ENCODE peak calls at places on chromosomes 12 and 14, in four cellular contexts. N, B, R and A are unnamed samples.

GRCh38 chr14:74221741-74222140 is 17.5 kb upstream of the VSX2 start:
- DNase-seq in N (no peak), B (no peak), R (no peak), A (no peak)

GRCh38 chr14:55301722-55302121 is 30.5 kb downstream of the FBXO34 start:
- DNase-seq in N (peak), B (no peak), R (peak), A (peak)

GRCh38 chr12:114858388-114859146 is 174.6 kb upstream of the TBX3 start:
- DNase-seq in N (no peak), B (no peak), R (no peak), A (peak)

GRCh38 chr14:65255583-65256443 is 153.5 kb upstream of the MAX start:
- DNase-seq in N (no peak), B (no peak), R (no peak), A (peak)

GRCh38 chr12:39587247-39587646 is 32.4 kb downstream of the ABCD2 start:
- DNase-seq in N (no peak), B (no peak), R (no peak), A (peak)

GRCh38 chr14:99179506-99179905 is 92.5 kb downstream of the BCL11B start:
- DNase-seq in N (no peak), B (no peak), R (no peak), A (no peak)

GRCh38 chr14:51447411-51447810 is 204.3 kb upstream of the FRMD6 start:
- DNase-seq in N (no peak), B (no peak), R (no peak), A (no peak)

GRCh38 chr12:116123511-116124258 is 153.8 kb downstream of the MED13L start:
- DNase-seq in N (peak), B (no peak), R (peak), A (peak)

GRCh38 chr14:100025111-100025510 is 40.1 kb upstream of the EVL start:
- DNase-seq in N (peak), B (no peak), R (peak), A (peak)

DNA sequence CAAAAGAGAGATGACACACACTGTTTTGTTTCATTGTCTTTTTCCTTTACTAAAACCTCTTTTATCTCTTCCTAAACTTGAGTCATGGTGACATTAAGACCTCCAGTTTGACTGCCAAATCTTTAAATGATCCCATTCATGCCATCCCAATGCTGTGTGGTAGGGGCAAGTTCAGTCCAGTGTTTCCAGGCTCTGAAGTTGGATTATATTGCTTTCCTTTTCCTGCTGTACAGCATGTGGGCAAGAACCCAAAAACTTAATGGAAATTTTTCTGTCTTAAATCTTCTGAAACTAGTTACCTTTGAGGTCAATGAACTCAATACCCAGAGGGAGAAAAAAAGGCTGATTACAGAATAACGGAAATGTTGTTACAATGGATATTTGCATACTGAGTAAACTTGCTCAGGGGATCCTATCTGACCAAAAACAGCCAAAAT is 187.1 kb upstream of the FAR2 start:
- DNase-seq in N (no peak), B (no peak), R (no peak), A (no peak)
- TF ChIP-seq ELK1 in N (no peak), B (no peak), R (no peak), A (no peak)

DNA sequence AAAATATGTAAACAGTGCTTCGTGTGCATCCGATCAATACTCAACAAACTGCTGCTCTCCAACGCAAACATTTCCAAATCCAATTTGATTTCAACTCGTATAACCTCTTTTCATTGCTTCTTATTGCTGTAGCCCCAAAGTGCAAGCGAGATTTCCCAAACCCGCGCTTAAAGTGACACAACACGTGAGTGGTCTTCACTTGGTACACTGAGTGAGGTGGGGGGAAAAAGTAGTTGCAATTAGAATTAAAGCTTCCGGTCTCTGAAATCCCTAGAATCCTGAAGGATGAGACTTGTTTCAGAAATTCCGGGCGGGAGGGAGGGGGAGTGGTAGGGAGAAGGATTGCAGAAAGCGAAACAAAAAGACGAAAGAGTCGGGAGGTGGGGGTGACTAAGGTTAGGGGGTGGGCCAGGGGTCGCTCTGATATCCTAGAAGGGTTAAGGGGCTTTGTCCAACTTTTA is 387.5 kb downstream of the BCAT1 start:
- DNase-seq in N (peak), B (no peak), R (no peak), A (no peak)
- H3K27ac ChIP-seq in N (peak), B (no peak), R (no peak), A (no peak)

GRCh38 chr12:12975322-12976077 is 23.5 kb upstream of the GPRC5D start:
- DNase-seq in N (peak), B (no peak), R (peak), A (peak)
- TF ChIP-seq CEBPB in N (peak), B (no peak), R (no peak), A (no peak)

DNA sequence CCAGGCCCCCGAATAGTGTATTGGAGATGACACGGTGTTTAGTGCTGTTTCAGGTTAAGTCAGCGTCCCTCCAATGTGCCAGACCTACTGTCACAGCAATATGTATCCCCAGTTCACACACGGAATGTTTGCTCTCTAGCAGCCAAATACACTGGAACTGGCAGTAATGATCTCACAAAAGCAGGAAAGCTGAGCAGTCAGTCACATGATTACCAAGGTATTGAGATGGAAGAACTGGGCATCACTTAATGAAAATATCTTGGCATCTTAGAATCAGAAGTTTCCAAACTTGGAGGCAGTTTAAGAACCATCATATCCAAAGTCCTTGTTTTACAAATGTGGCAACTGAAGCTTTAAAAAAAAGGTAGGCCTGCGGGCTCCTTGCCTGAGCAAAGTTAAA is 23.3 kb downstream of the NINJ2 start:
- DNase-seq in N (no peak), B (no peak), R (no peak), A (no peak)
- TF ChIP-seq ELK1 in N (no peak), B (no peak), R (no peak), A (no peak)

GRCh38 chr14:61343471-61343870 is 22.1 kb downstream of the PRKCH start:
- DNase-seq in N (no peak), B (no peak), R (no peak), A (no peak)

GRCh38 chr14:61341275-61342210 is 20.2 kb downstream of the PRKCH start:
- DNase-seq in N (no peak), B (no peak), R (no peak), A (no peak)

GRCh38 chr14:61343991-61344405 is 22.6 kb downstream of the PRKCH start:
- DNase-seq in N (no peak), B (no peak), R (no peak), A (no peak)

GRCh38 chr14:61342486-61342885 is 21.1 kb downstream of the PRKCH start:
- DNase-seq in N (no peak), B (peak), R (no peak), A (no peak)

GRCh38 chr14:61342941-61343340 is 21.6 kb downstream of the PRKCH start:
- DNase-seq in N (no peak), B (no peak), R (peak), A (no peak)
- H3K27ac ChIP-seq in N (no peak), B (peak), R (peak), A (no peak)

DNA sequence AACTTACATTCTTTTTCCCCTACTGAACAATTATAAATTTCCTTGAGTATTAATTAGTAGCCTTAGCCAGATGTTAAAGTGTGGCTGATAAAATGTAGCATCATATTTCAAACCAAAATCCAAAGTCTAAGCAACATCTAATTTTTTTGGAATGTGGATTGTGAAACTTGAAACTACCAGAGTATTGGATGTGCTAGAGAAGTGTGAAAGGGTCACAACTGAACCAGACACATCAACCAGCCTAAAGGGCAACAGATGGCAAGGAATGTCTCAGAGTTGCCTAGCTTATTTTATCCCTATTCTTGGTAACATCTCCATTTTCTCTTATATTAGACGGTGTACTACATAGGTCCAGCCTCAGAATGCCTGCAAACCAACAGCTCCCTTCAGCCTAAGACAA is 153.1 kb upstream of the DCN start:
- DNase-seq in N (no peak), B (no peak), R (no peak), A (no peak)
- TF ChIP-seq CEBPB in N (no peak), B (no peak), R (no peak), A (no peak)